ENCODE peak calls at places on chromosomes 12 and 14, in five cellular contexts. Z is RPMI7951, K is GM12878, T is HTR-8/SVneo, U is D341Med. A is an unnamed sample.

GRCh38 chr12:19643635-19644034 is 204.3 kb downstream of the AEBP2 start:
- DNase-seq in Z (peak), K (no peak), T (peak), U (peak), A (no peak)

GRCh38 chr12:52246720-52247621 is 13.9 kb downstream of the KRT7 start:
- DNase-seq in Z (peak), K (no peak), T (no peak), U (no peak), A (peak)

GRCh38 chr14:99026471-99026870 is 245.5 kb downstream of the BCL11B start:
- DNase-seq in Z (no peak), K (no peak), T (no peak), U (no peak), A (no peak)

GRCh38 chr12:94545937-94546771 is 86.5 kb upstream of the CEP83 start:
- DNase-seq in Z (peak), K (peak), T (peak), U (peak), A (peak)

GRCh38 chr12:51389302-51389999 is 1.8 kb downstream of the GALNT6 start:
- DNase-seq in Z (peak), K (no peak), T (no peak), U (no peak), A (no peak)

GRCh38 chr12:6612247-6612646 is 5.1 kb upstream of the CHD4 start:
- DNase-seq in Z (no peak), K (no peak), T (no peak), U (no peak), A (no peak)

GRCh38 chr14:63229330-63230059 is 25.3 kb downstream of the RHOJ start:
- DNase-seq in Z (no peak), K (no peak), T (no peak), U (no peak), A (no peak)

GRCh38 chr12:89821901-89822300 is 113.3 kb upstream of the ATP2B1 start:
- DNase-seq in Z (no peak), K (peak), T (no peak), U (no peak), A (no peak)

GRCh38 chr14:94932589-94932988 is 162.7 kb upstream of the GSC start:
- DNase-seq in Z (no peak), K (no peak), T (no peak), U (no peak), A (no peak)

GRCh38 chr14:75915063-75915462 is 66.7 kb downstream of the TGFB3 start:
- DNase-seq in Z (no peak), K (no peak), T (no peak), U (no peak), A (no peak)

GRCh38 chr14:59343585-59343984 is 121.6 kb downstream of the GPR135 start:
- DNase-seq in Z (no peak), K (no peak), T (no peak), U (no peak), A (no peak)

GRCh38 chr14:34322940-34323418 is 139.1 kb downstream of the SPTSSA start:
- DNase-seq in Z (peak), K (no peak), T (peak), U (peak), A (peak)

GRCh38 chr12:88562846-88563582 is 17.3 kb downstream of the KITLG start:
- DNase-seq in Z (no peak), K (no peak), T (no peak), U (no peak), A (no peak)